ENCODE peak calls at places on chromosome 17, in nine cellular contexts. One of them, this sample, is unnamed.

GRCh38 chr17:18185391-18185790 is 1.8 kb downstream of the ALKBH5 start:
- DNase-seq in progenitor cell of endocrine pancreas: no peak
- DNase-seq in activated CD4-positive, alpha-beta T cell treated with anti-CD3 and anti-CD28 coated beads, Interleukin-2, amount 50 U/mL, for 24 hours: no peak
- DNase-seq in cardiac muscle cell: peak
- DNase-seq in stimulated activated CD4-positive, alpha-beta T cell treated with anti-CD3 and anti-CD28 coated beads, Interleukin-4, amount 100 ng/mL, for 24 hours: no peak
- DNase-seq in endothelial cell: no peak
- DNase-seq in heart right ventricle: no peak
- DNase-seq in germinal center: no peak
- DNase-seq in HL-60: no peak
- DNase-seq in this sample: no peak

GRCh38 chr17:21452377-21453143 is 76.4 kb downstream of the KCNJ12 start:
- DNase-seq in progenitor cell of endocrine pancreas: no peak
- DNase-seq in activated CD4-positive, alpha-beta T cell treated with anti-CD3 and anti-CD28 coated beads, Interleukin-2, amount 50 U/mL, for 24 hours: peak
- DNase-seq in HL-60: peak
- DNase-seq in stimulated activated CD4-positive, alpha-beta T cell treated with anti-CD3 and anti-CD28 coated beads, Interleukin-4, amount 100 ng/mL, for 24 hours: peak
- DNase-seq in cardiac muscle cell: peak
- DNase-seq in heart right ventricle: peak
- DNase-seq in germinal center: peak
- DNase-seq in endothelial cell: peak
- DNase-seq in this sample: peak

GRCh38 chr17:4598776-4599504 is 14.6 kb downstream of the SMTNL2 start:
- DNase-seq in progenitor cell of endocrine pancreas: no peak
- DNase-seq in HL-60: no peak
- DNase-seq in heart right ventricle: peak
- DNase-seq in stimulated activated CD4-positive, alpha-beta T cell treated with anti-CD3 and anti-CD28 coated beads, Interleukin-4, amount 100 ng/mL, for 24 hours: no peak
- DNase-seq in endothelial cell: no peak
- DNase-seq in germinal center: no peak
- DNase-seq in cardiac muscle cell: peak
- DNase-seq in activated CD4-positive, alpha-beta T cell treated with anti-CD3 and anti-CD28 coated beads, Interleukin-2, amount 50 U/mL, for 24 hours: no peak
- DNase-seq in this sample: no peak

GRCh38 chr17:81329927-81330883 is 35.1 kb upstream of the SLC38A10 start:
- DNase-seq in germinal center: no peak
- DNase-seq in heart right ventricle: no peak
- DNase-seq in cardiac muscle cell: no peak
- DNase-seq in activated CD4-positive, alpha-beta T cell treated with anti-CD3 and anti-CD28 coated beads, Interleukin-2, amount 50 U/mL, for 24 hours: no peak
- DNase-seq in HL-60: no peak
- DNase-seq in endothelial cell: no peak
- DNase-seq in stimulated activated CD4-positive, alpha-beta T cell treated with anti-CD3 and anti-CD28 coated beads, Interleukin-4, amount 100 ng/mL, for 24 hours: no peak
- DNase-seq in progenitor cell of endocrine pancreas: no peak
- DNase-seq in this sample: no peak

GRCh38 chr17:10762037-10762436 is 32.2 kb upstream of the TMEM220 start:
- DNase-seq in endothelial cell: no peak
- DNase-seq in HL-60: no peak
- DNase-seq in stimulated activated CD4-positive, alpha-beta T cell treated with anti-CD3 and anti-CD28 coated beads, Interleukin-4, amount 100 ng/mL, for 24 hours: no peak
- DNase-seq in cardiac muscle cell: no peak
- DNase-seq in activated CD4-positive, alpha-beta T cell treated with anti-CD3 and anti-CD28 coated beads, Interleukin-2, amount 50 U/mL, for 24 hours: no peak
- DNase-seq in germinal center: no peak
- DNase-seq in progenitor cell of endocrine pancreas: no peak
- DNase-seq in heart right ventricle: no peak
- DNase-seq in this sample: no peak

GRCh38 chr17:29039764-29040598 is 3.0 kb upstream of the PIPOX start:
- DNase-seq in endothelial cell: no peak
- DNase-seq in progenitor cell of endocrine pancreas: no peak
- DNase-seq in cardiac muscle cell: no peak
- DNase-seq in stimulated activated CD4-positive, alpha-beta T cell treated with anti-CD3 and anti-CD28 coated beads, Interleukin-4, amount 100 ng/mL, for 24 hours: no peak
- DNase-seq in activated CD4-positive, alpha-beta T cell treated with anti-CD3 and anti-CD28 coated beads, Interleukin-2, amount 50 U/mL, for 24 hours: no peak
- DNase-seq in heart right ventricle: no peak
- DNase-seq in germinal center: no peak
- DNase-seq in HL-60: no peak
- DNase-seq in this sample: no peak

GRCh38 chr17:50579399-50579798 is 18.9 kb downstream of the CACNA1G start:
- DNase-seq in activated CD4-positive, alpha-beta T cell treated with anti-CD3 and anti-CD28 coated beads, Interleukin-2, amount 50 U/mL, for 24 hours: no peak
- DNase-seq in cardiac muscle cell: no peak
- DNase-seq in heart right ventricle: no peak
- DNase-seq in endothelial cell: no peak
- DNase-seq in HL-60: no peak
- DNase-seq in germinal center: no peak
- DNase-seq in stimulated activated CD4-positive, alpha-beta T cell treated with anti-CD3 and anti-CD28 coated beads, Interleukin-4, amount 100 ng/mL, for 24 hours: no peak
- DNase-seq in progenitor cell of endocrine pancreas: no peak
- DNase-seq in this sample: no peak

GRCh38 chr17:39904990-39905288 is 13.5 kb downstream of the GSDMB start:
- DNase-seq in activated CD4-positive, alpha-beta T cell treated with anti-CD3 and anti-CD28 coated beads, Interleukin-2, amount 50 U/mL, for 24 hours: no peak
- DNase-seq in progenitor cell of endocrine pancreas: no peak
- DNase-seq in germinal center: no peak
- DNase-seq in heart right ventricle: no peak
- DNase-seq in endothelial cell: no peak
- DNase-seq in HL-60: no peak
- DNase-seq in cardiac muscle cell: no peak
- DNase-seq in stimulated activated CD4-positive, alpha-beta T cell treated with anti-CD3 and anti-CD28 coated beads, Interleukin-4, amount 100 ng/mL, for 24 hours: no peak
- DNase-seq in this sample: no peak

GRCh38 chr17:80908776-80909175 is 82.9 kb upstream of the CHMP6 start:
- DNase-seq in HL-60: no peak
- DNase-seq in stimulated activated CD4-positive, alpha-beta T cell treated with anti-CD3 and anti-CD28 coated beads, Interleukin-4, amount 100 ng/mL, for 24 hours: no peak
- DNase-seq in progenitor cell of endocrine pancreas: no peak
- DNase-seq in activated CD4-positive, alpha-beta T cell treated with anti-CD3 and anti-CD28 coated beads, Interleukin-2, amount 50 U/mL, for 24 hours: no peak
- DNase-seq in heart right ventricle: no peak
- DNase-seq in cardiac muscle cell: no peak
- DNase-seq in endothelial cell: no peak
- DNase-seq in germinal center: no peak
- DNase-seq in this sample: no peak

GRCh38 chr17:37737971-37738370 is 6.9 kb downstream of the HNF1B start:
- DNase-seq in germinal center: no peak
- DNase-seq in HL-60: no peak
- DNase-seq in stimulated activated CD4-positive, alpha-beta T cell treated with anti-CD3 and anti-CD28 coated beads, Interleukin-4, amount 100 ng/mL, for 24 hours: no peak
- DNase-seq in activated CD4-positive, alpha-beta T cell treated with anti-CD3 and anti-CD28 coated beads, Interleukin-2, amount 50 U/mL, for 24 hours: no peak
- DNase-seq in cardiac muscle cell: no peak
- DNase-seq in heart right ventricle: no peak
- DNase-seq in endothelial cell: no peak
- DNase-seq in progenitor cell of endocrine pancreas: no peak
- DNase-seq in this sample: no peak

GRCh38 chr17:41322264-41322902 is 6.9 kb upstream of the KRTAP17-1 start:
- DNase-seq in progenitor cell of endocrine pancreas: no peak
- DNase-seq in stimulated activated CD4-positive, alpha-beta T cell treated with anti-CD3 and anti-CD28 coated beads, Interleukin-4, amount 100 ng/mL, for 24 hours: no peak
- DNase-seq in heart right ventricle: no peak
- DNase-seq in cardiac muscle cell: peak
- DNase-seq in endothelial cell: no peak
- DNase-seq in activated CD4-positive, alpha-beta T cell treated with anti-CD3 and anti-CD28 coated beads, Interleukin-2, amount 50 U/mL, for 24 hours: no peak
- DNase-seq in HL-60: no peak
- DNase-seq in germinal center: peak
- DNase-seq in this sample: peak

GRCh38 chr17:17877548-17878358 is 41.0 kb upstream of the SREBF1 start:
- DNase-seq in stimulated activated CD4-positive, alpha-beta T cell treated with anti-CD3 and anti-CD28 coated beads, Interleukin-4, amount 100 ng/mL, for 24 hours: no peak
- DNase-seq in cardiac muscle cell: peak
- DNase-seq in activated CD4-positive, alpha-beta T cell treated with anti-CD3 and anti-CD28 coated beads, Interleukin-2, amount 50 U/mL, for 24 hours: no peak
- DNase-seq in progenitor cell of endocrine pancreas: no peak
- DNase-seq in heart right ventricle: peak
- DNase-seq in endothelial cell: no peak
- DNase-seq in germinal center: no peak
- DNase-seq in HL-60: no peak
- DNase-seq in this sample: no peak

GRCh38 chr17:30915833-30916611 is 5.7 kb upstream of the ADAP2 start:
- DNase-seq in heart right ventricle: no peak
- DNase-seq in HL-60: no peak
- DNase-seq in germinal center: no peak
- DNase-seq in stimulated activated CD4-positive, alpha-beta T cell treated with anti-CD3 and anti-CD28 coated beads, Interleukin-4, amount 100 ng/mL, for 24 hours: no peak
- DNase-seq in progenitor cell of endocrine pancreas: no peak
- DNase-seq in cardiac muscle cell: no peak
- DNase-seq in activated CD4-positive, alpha-beta T cell treated with anti-CD3 and anti-CD28 coated beads, Interleukin-2, amount 50 U/mL, for 24 hours: no peak
- DNase-seq in endothelial cell: no peak
- DNase-seq in this sample: no peak

GRCh38 chr17:38364741-38365140 is 13.1 kb downstream of the SOCS7 start:
- DNase-seq in heart right ventricle: no peak
- DNase-seq in cardiac muscle cell: no peak
- DNase-seq in activated CD4-positive, alpha-beta T cell treated with anti-CD3 and anti-CD28 coated beads, Interleukin-2, amount 50 U/mL, for 24 hours: no peak
- DNase-seq in HL-60: no peak
- DNase-seq in germinal center: no peak
- DNase-seq in endothelial cell: no peak
- DNase-seq in stimulated activated CD4-positive, alpha-beta T cell treated with anti-CD3 and anti-CD28 coated beads, Interleukin-4, amount 100 ng/mL, for 24 hours: no peak
- DNase-seq in progenitor cell of endocrine pancreas: no peak
- DNase-seq in this sample: no peak

GRCh38 chr17:58969156-58969555 is 137.5 kb downstream of the TRIM37 start:
- DNase-seq in cardiac muscle cell: no peak
- DNase-seq in stimulated activated CD4-positive, alpha-beta T cell treated with anti-CD3 and anti-CD28 coated beads, Interleukin-4, amount 100 ng/mL, for 24 hours: no peak
- DNase-seq in HL-60: no peak
- DNase-seq in heart right ventricle: no peak
- DNase-seq in activated CD4-positive, alpha-beta T cell treated with anti-CD3 and anti-CD28 coated beads, Interleukin-2, amount 50 U/mL, for 24 hours: no peak
- DNase-seq in endothelial cell: no peak
- DNase-seq in germinal center: no peak
- DNase-seq in progenitor cell of endocrine pancreas: no peak
- DNase-seq in this sample: no peak

GRCh38 chr17:78088529-78088928 is 40.0 kb downstream of the TMC6 start:
- DNase-seq in cardiac muscle cell: no peak
- DNase-seq in endothelial cell: no peak
- DNase-seq in stimulated activated CD4-positive, alpha-beta T cell treated with anti-CD3 and anti-CD28 coated beads, Interleukin-4, amount 100 ng/mL, for 24 hours: no peak
- DNase-seq in heart right ventricle: no peak
- DNase-seq in progenitor cell of endocrine pancreas: no peak
- DNase-seq in HL-60: no peak
- DNase-seq in germinal center: no peak
- DNase-seq in activated CD4-positive, alpha-beta T cell treated with anti-CD3 and anti-CD28 coated beads, Interleukin-2, amount 50 U/mL, for 24 hours: no peak
- DNase-seq in this sample: no peak

GRCh38 chr17:71286625-71287024 is 834.2 kb upstream of the SOX9 start:
- DNase-seq in heart right ventricle: no peak
- DNase-seq in germinal center: no peak
- DNase-seq in progenitor cell of endocrine pancreas: no peak
- DNase-seq in stimulated activated CD4-positive, alpha-beta T cell treated with anti-CD3 and anti-CD28 coated beads, Interleukin-4, amount 100 ng/mL, for 24 hours: no peak
- DNase-seq in HL-60: no peak
- DNase-seq in cardiac muscle cell: no peak
- DNase-seq in endothelial cell: no peak
- DNase-seq in activated CD4-positive, alpha-beta T cell treated with anti-CD3 and anti-CD28 coated beads, Interleukin-2, amount 50 U/mL, for 24 hours: no peak
- DNase-seq in this sample: no peak

GRCh38 chr17:12116143-12116542 is 95.5 kb downstream of the MAP2K4 start:
- DNase-seq in germinal center: no peak
- DNase-seq in stimulated activated CD4-positive, alpha-beta T cell treated with anti-CD3 and anti-CD28 coated beads, Interleukin-4, amount 100 ng/mL, for 24 hours: no peak
- DNase-seq in HL-60: no peak
- DNase-seq in cardiac muscle cell: no peak
- DNase-seq in progenitor cell of endocrine pancreas: no peak
- DNase-seq in activated CD4-positive, alpha-beta T cell treated with anti-CD3 and anti-CD28 coated beads, Interleukin-2, amount 50 U/mL, for 24 hours: no peak
- DNase-seq in heart right ventricle: no peak
- DNase-seq in endothelial cell: no peak
- DNase-seq in this sample: no peak

This sample was measured in NCI-H526.